ENCODE peak calls at places on chromosomes 7 and 10, in four cellular contexts. N, D, E and B are unnamed samples.

GRCh38 chr7:8254215-8254614 is 7.8 kb downstream of the ICA1 start:
- DNase-seq in D (no peak), N (no peak), E (no peak), B (no peak)

GRCh38 chr10:105023706-105024105 is 382.6 kb downstream of the SORCS3 start:
- DNase-seq in D (no peak), N (peak; percentile 68), E (no peak), B (no peak)

GRCh38 chr7:82507976-82508677 is 64.5 kb upstream of the CACNA2D1 start:
- DNase-seq in N (no peak), E (no peak), D (no peak), B (no peak)

GRCh38 chr7:39016609-39017008 is 38.9 kb downstream of the POU6F2 start:
- DNase-seq in N (no peak), E (no peak), D (no peak), B (no peak)

GRCh38 chr10:79053481-79054202 is 15.1 kb upstream of the ZMIZ1 start:
- DNase-seq in D (no peak), N (no peak), E (no peak), B (no peak)

GRCh38 chr10:112758961-112759360 is 191.1 kb upstream of the TCF7L2 start:
- DNase-seq in E (no peak), D (no peak), N (no peak), B (no peak)

GRCh38 chr7:44767912-44768662 is 19.4 kb downstream of the ZMIZ2 start:
- DNase-seq in E (peak; percentile 59), D (peak; percentile 77), N (peak; percentile 19), B (no peak)

GRCh38 chr10:130108934-130109604 is 1.6 kb downstream of the C10orf143 start:
- DNase-seq in D (no peak), E (no peak), N (no peak), B (no peak)

GRCh38 chr7:46173526-46174191 is 252.6 kb upstream of the IGFBP3 start:
- DNase-seq in N (peak; percentile 41), E (no peak), D (no peak), B (no peak)

GRCh38 chr7:149181136-149181790 is 14.1 kb upstream of the ZNF282 start:
- DNase-seq in D (no peak), N (no peak), E (no peak), B (no peak)